ENCODE peak calls at places on chromosome 11, in ten cellular contexts. L, H, D, V, T, S, G, E, N and X are unnamed samples.

GRCh38 chr11:132126973-132127900 is 756.8 kb downstream of the NTM start:
- DNase-seq in L (no peak), H (peak; percentile 97), D (no peak), V (peak; percentile 12), T (peak; percentile 57), S (no peak), G (no peak), E (no peak), N (no peak), X (no peak)

GRCh38 chr11:35180311-35181233 is 41.6 kb downstream of the CD44 start:
- DNase-seq in L (no peak), H (peak; percentile 63), D (no peak), V (no peak), T (no peak), S (no peak), G (no peak), E (no peak), N (no peak), X (no peak)

GRCh38 chr11:126059238-126059761 is 3.4 kb downstream of the CDON start:
- DNase-seq in L (no peak), H (no peak), D (no peak), V (no peak), T (no peak), S (no peak), G (no peak), E (no peak), N (no peak), X (no peak)

GRCh38 chr11:61538636-61538961 is 30.1 kb downstream of the LRRC10B start:
- DNase-seq in L (no peak), H (no peak), D (no peak), V (no peak), T (no peak), S (no peak), G (no peak), E (no peak), N (no peak), X (no peak)

GRCh38 chr11:102323542-102324261 is 6.4 kb downstream of the BIRC3 start:
- DNase-seq in L (no peak), H (peak; percentile 72), D (no peak), V (no peak), T (peak; percentile 57), S (no peak), G (no peak), E (no peak), N (no peak), X (no peak)

GRCh38 chr11:64164392-64165312 is 1.3 kb downstream of the MACROD1 start:
- DNase-seq in L (no peak), H (peak; percentile 63), D (no peak), V (peak; percentile 36), T (no peak), S (peak; percentile 89), G (peak; percentile 35), E (no peak), N (no peak), X (no peak)

GRCh38 chr11:36451045-36451444 is 59.0 kb downstream of the TRAF6 start:
- DNase-seq in L (no peak), H (no peak), D (no peak), V (no peak), T (no peak), S (no peak), G (no peak), E (no peak), N (peak; percentile 29), X (no peak)

GRCh38 chr11:105357764-105358163 is 218.2 kb upstream of the CARD18 start:
- DNase-seq in L (no peak), H (no peak), D (no peak), V (no peak), T (peak; percentile 45), S (no peak), G (no peak), E (no peak), N (no peak), X (no peak)

GRCh38 chr11:108966978-108967377 is 302.1 kb downstream of the DDX10 start:
- DNase-seq in L (no peak), H (no peak), D (no peak), V (no peak), T (no peak), S (no peak), G (no peak), E (no peak), N (no peak), X (no peak)

GRCh38 chr11:17986007-17986710 is 26.7 kb downstream of the SERGEF start:
- DNase-seq in L (no peak), H (peak; percentile 94), D (peak; percentile 67), V (no peak), T (peak; percentile 73), S (peak; percentile 62), G (no peak), E (no peak), N (no peak), X (no peak)

GRCh38 chr11:118666331-118666730 is 13.1 kb downstream of the TREH start:
- DNase-seq in L (peak; percentile 48), H (no peak), D (no peak), V (no peak), T (no peak), S (no peak), G (no peak), E (no peak), N (no peak), X (no peak)

GRCh38 chr11:8608646-8609045 is 14.6 kb upstream of the STK33 start:
- DNase-seq in L (no peak), H (peak; percentile 56), D (no peak), V (no peak), T (peak; percentile 64), S (no peak), G (no peak), E (no peak), N (no peak), X (no peak)

GRCh38 chr11:11944444-11944843 is 64.0 kb downstream of the DKK3 start:
- DNase-seq in L (no peak), H (peak; percentile 44), D (no peak), V (no peak), T (peak; percentile 50), S (no peak), G (no peak), E (no peak), N (no peak), X (no peak)

GRCh38 chr11:112017538-112017937 is 7.7 kb upstream of the DLAT start:
- DNase-seq in L (no peak), H (peak; percentile 69), D (no peak), V (no peak), T (no peak), S (no peak), G (no peak), E (no peak), N (no peak), X (no peak)

GRCh38 chr11:10109836-10110235 is 184.2 kb downstream of the SBF2 start:
- DNase-seq in L (no peak), H (peak; percentile 89), D (no peak), V (no peak), T (no peak), S (no peak), G (no peak), E (no peak), N (no peak), X (no peak)
- H3K4me3 ChIP-seq in L (no peak overlapping the region), H (peak overlapping the region; percentile 6), D (no peak overlapping the region), V (no peak overlapping the region), T (no peak overlapping the region), S (no peak overlapping the region), G (no peak overlapping the region), E (no peak overlapping the region), N (no peak overlapping the region), X (no peak overlapping the region)

GRCh38 chr11:1761857-1762536 is 1.7 kb downstream of the CTSD start:
- DNase-seq in L (no peak), H (no peak), D (no peak), V (no peak), T (no peak), S (peak; percentile 65), G (no peak), E (no peak), N (no peak), X (no peak)

GRCh38 chr11:1765871-1766718 is 2.4 kb upstream of the CTSD start:
- DNase-seq in L (no peak), H (no peak), D (no peak), V (no peak), T (no peak), S (peak; percentile 42), G (no peak), E (no peak), N (no peak), X (no peak)

GRCh38 chr11:1763336-1763795 is 361 bp downstream of the CTSD start:
- DNase-seq in L (peak; percentile 86), H (no peak), D (no peak), V (no peak), T (no peak), S (peak; percentile 61), G (no peak), E (no peak), N (no peak), X (no peak)

GRCh38 chr11:1762537-1763302 is 1.0 kb downstream of the CTSD start:
- DNase-seq in L (peak; percentile 95), H (peak; percentile 63), D (no peak), V (peak; percentile 91), T (peak; percentile 74), S (peak; percentile 85), G (peak; percentile 93), E (no peak), N (no peak), X (peak; percentile 29)

GRCh38 chr11:1763796-1764661 is at the start of gene CTSD:
- DNase-seq in L (peak; percentile 97), H (peak; percentile 93), D (peak; percentile 80), V (peak; percentile 93), T (peak; percentile 79), S (peak; percentile 96), G (peak; percentile 94), E (no peak), N (peak; percentile 95), X (no peak)
- TF ChIP-seq CTCF in L (no peak), H (no peak), D (no peak), V (no peak), T (no peak), S (peak; percentile 7), G (no peak), E (no peak), N (no peak), X (no peak)

GRCh38 chr11:84720706-84721402 is 906.3 kb downstream of the DLG2 start:
- DNase-seq in L (no peak), H (peak; percentile 1), D (peak; percentile 14), V (peak; percentile 12), T (no peak), S (peak; percentile 67), G (no peak), E (no peak), N (no peak), X (no peak)
- H3K4me3 ChIP-seq in L (peak overlapping the region; percentile 11), H (no peak overlapping the region), D (peak overlapping the region; percentile 49), V (peak overlapping the region; percentile 50), T (no peak overlapping the region), S (peak overlapping the region; percentile 77), G (peak overlapping the region; percentile 53), E (no peak overlapping the region), N (no peak overlapping the region), X (peak overlapping the region; percentile 54)

DNA sequence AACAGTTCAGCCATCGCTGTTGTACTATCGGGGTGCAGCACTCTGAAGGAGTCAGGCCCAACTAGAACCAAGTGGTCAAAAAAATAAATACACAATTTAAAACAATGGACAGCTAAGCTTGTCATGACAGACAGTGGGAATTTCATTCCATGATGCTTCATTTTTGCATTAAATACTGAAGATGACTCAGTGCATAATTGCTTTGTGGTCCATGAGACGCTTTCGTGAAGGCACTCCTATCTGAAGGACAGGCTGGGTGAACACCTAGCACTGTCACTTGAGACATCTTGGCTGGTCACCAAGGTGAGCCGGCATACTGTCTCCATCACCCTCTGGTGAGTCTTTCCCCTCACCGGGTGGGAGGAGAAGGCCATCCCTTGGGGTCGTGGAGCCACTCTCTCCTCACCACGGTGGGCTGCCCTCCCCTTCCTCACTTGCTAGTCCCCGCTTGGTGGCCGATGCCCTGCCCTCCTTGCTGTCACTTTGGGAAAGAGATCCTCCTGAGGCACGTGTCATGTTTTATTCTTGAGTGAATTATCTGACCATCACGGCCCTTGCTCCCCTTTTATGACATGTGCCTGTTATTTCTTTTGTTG is 4.9 kb upstream of the TESMIN start:
- DNase-seq in L (no peak), H (no peak), D (no peak), V (no peak), T (peak; percentile 10), S (no peak), G (no peak), E (no peak), N (no peak), X (no peak)
- TF ChIP-seq CTCF in L (no peak), H (no peak), D (no peak), V (no peak), T (no peak), S (no peak), G (no peak), E (no peak), N (no peak), X (no peak)